ENCODE peak calls at places on chromosomes 4 and X, in nine cellular contexts. F, C, B, O, P, T, G, Q and S are unnamed samples.

GRCh38 chr4:169464080-169464479 is 148.3 kb downstream of the NEK1 start:
- DNase-seq in F (no peak), C (no peak), B (no peak), O (no peak), P (no peak), T (no peak), G (no peak), Q (no peak), S (no peak)

GRCh38 chrX:136920001-136920400 is 39.5 kb upstream of the RBMX start:
- DNase-seq in F (no peak), C (no peak), B (no peak), O (no peak), P (no peak), T (no peak), G (peak; percentile 32), Q (no peak), S (peak; percentile 36)

GRCh38 chr4:69858683-69859082 is 1.3 kb downstream of the SULT1E1 start:
- DNase-seq in F (no peak), C (no peak), B (no peak), O (peak; percentile 78), P (no peak), T (no peak), G (no peak), Q (no peak), S (peak; percentile 65)

GRCh38 chr4:2257361-2258001 is 4.4 kb downstream of the MXD4 start:
- DNase-seq in F (no peak), C (no peak), B (no peak), O (no peak), P (no peak), T (no peak), G (no peak), Q (no peak), S (no peak)

GRCh38 chrX:24498181-24498580 is 33.1 kb downstream of the PDK3 start:
- DNase-seq in F (no peak), C (no peak), B (peak; percentile 1), O (no peak), P (no peak), T (no peak), G (no peak), Q (no peak), S (peak; percentile 39)

GRCh38 chr4:137432431-137432830 is 99.9 kb downstream of the PCDH18 start:
- DNase-seq in F (no peak), C (no peak), B (no peak), O (no peak), P (no peak), T (no peak), G (no peak), Q (no peak), S (peak; percentile 32)

GRCh38 chrX:118448273-118448783 is 47.3 kb upstream of the DOCK11 start:
- DNase-seq in F (no peak), C (no peak), B (no peak), O (no peak), P (no peak), T (no peak), G (peak; percentile 5), Q (no peak), S (peak; percentile 18)

GRCh38 chrX:69010339-69010738 is 154.9 kb downstream of the PJA1 start:
- DNase-seq in F (no peak), C (no peak), B (no peak), O (no peak), P (no peak), T (no peak), G (no peak), Q (no peak), S (no peak)

GRCh38 chr4:183478926-183479325 is 25.9 kb upstream of the ING2 start:
- DNase-seq in F (no peak), C (no peak), B (no peak), O (no peak), P (no peak), T (no peak), G (no peak), Q (no peak), S (peak; percentile 16)

GRCh38 chr4:30718021-30718888 is 1.9 kb upstream of the PCDH7 start:
- DNase-seq in F (peak; percentile 80), C (no peak), B (no peak), O (peak; percentile 60), P (no peak), T (peak; percentile 47), G (peak; percentile 36), Q (peak; percentile 73), S (peak; percentile 66)

GRCh38 chr4:30717208-30718020 is 2.8 kb upstream of the PCDH7 start:
- DNase-seq in F (peak; percentile 77), C (no peak), B (no peak), O (peak; percentile 69), P (peak; percentile 8), T (peak; percentile 36), G (peak; percentile 70), Q (peak; percentile 65), S (peak; percentile 72)

GRCh38 chr4:30718889-30719252 is 1.3 kb upstream of the PCDH7 start:
- DNase-seq in F (peak; percentile 43), C (no peak), B (no peak), O (peak; percentile 35), P (no peak), T (no peak), G (peak; percentile 48), Q (no peak), S (peak; percentile 32)

GRCh38 chr4:30716158-30716557 is 4.0 kb upstream of the PCDH7 start:
- DNase-seq in F (peak; percentile 60), C (no peak), B (peak; percentile 2), O (peak; percentile 19), P (no peak), T (no peak), G (peak; percentile 53), Q (no peak), S (peak; percentile 66)

GRCh38 chr4:30716671-30717207 is 3.4 kb upstream of the PCDH7 start:
- DNase-seq in F (peak; percentile 64), C (no peak), B (no peak), O (peak; percentile 20), P (no peak), T (no peak), G (no peak), Q (no peak), S (peak; percentile 38)
- H3K4me3 ChIP-seq in F (peak overlapping the region; percentile 92), C (peak overlapping the region; percentile 26), B (no peak overlapping the region), O (peak overlapping the region; percentile 89), P (peak overlapping the region; percentile 53), T (peak overlapping the region; percentile 41), G (peak overlapping the region; percentile 78), Q (peak overlapping the region; percentile 68), S (peak overlapping the region; percentile 88)

GRCh38 chr4:176125063-176125462 is 59.4 kb downstream of the WDR17 start:
- DNase-seq in F (no peak), C (no peak), B (no peak), O (no peak), P (no peak), T (no peak), G (peak; percentile 35), Q (no peak), S (no peak)

DNA sequence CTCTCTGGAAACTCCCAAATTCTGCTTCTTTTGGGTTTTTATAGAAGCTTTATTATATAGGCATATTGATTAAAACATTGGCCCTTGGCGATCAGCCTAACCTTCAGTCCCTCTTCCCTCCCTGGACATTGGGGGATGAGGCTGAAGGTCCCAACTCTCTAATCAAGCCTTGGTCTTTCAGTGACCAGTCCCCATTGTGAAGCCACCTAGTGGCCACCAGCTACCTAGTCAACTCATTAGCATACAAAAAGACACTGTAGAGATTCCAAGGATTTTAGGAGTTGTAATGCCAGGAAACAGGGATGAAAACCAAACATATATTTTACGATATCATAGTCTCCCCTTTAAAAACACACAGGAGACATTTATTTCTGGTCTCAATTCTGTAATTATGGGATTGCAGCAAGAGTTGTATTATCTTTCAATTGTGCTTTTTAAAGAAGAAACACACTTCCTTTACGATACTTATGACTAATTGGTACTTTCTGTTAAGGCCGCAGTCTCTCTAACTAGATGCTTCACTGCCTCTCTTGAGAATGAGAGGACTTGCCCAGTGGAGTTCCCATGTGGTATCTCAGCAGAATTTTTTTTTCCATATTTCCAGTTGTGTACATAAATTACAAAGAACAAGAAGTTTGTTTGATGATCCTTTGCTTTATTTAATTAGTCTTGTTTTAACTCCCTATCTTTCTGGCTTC is 58.2 kb downstream of the WDR17 start:
- DNase-seq in F (peak; percentile 25), C (peak; percentile 1), B (peak; percentile 24), O (peak; percentile 3), P (no peak), T (no peak), G (no peak), Q (no peak), S (peak; percentile 8)
- TF ChIP-seq CTCF in F (peak; percentile 57), C (peak; percentile 72), B (peak; percentile 51), O (peak; percentile 47), P (no peak), T (peak; percentile 51), G (peak; percentile 41), Q (peak; percentile 60), S (peak; percentile 63)

GRCh38 chr4:37664696-37665095 is 21.5 kb downstream of the RELL1 start:
- DNase-seq in F (peak; percentile 28), C (no peak), B (no peak), O (no peak), P (no peak), T (no peak), G (no peak), Q (no peak), S (no peak)

GRCh38 chr4:37662306-37662705 is 23.9 kb downstream of the RELL1 start:
- DNase-seq in F (no peak), C (no peak), B (no peak), O (no peak), P (no peak), T (no peak), G (no peak), Q (no peak), S (no peak)

GRCh38 chr4:37663552-37663951 is 22.6 kb downstream of the RELL1 start:
- DNase-seq in F (no peak), C (no peak), B (peak; percentile 91), O (no peak), P (no peak), T (no peak), G (no peak), Q (no peak), S (no peak)

GRCh38 chr4:37661643-37662221 is 24.4 kb downstream of the RELL1 start:
- DNase-seq in F (no peak), C (peak; percentile 79), B (no peak), O (no peak), P (no peak), T (no peak), G (peak; percentile 61), Q (no peak), S (peak; percentile 61)

GRCh38 chr4:37662861-37663390 is 23.2 kb downstream of the RELL1 start:
- DNase-seq in F (peak; percentile 30), C (no peak), B (peak; percentile 81), O (no peak), P (no peak), T (peak; percentile 27), G (peak; percentile 13), Q (no peak), S (peak; percentile 26)
- H3K4me3 ChIP-seq in F (no peak overlapping the region), C (no peak overlapping the region), B (peak overlapping the region; percentile 51), O (no peak overlapping the region), P (no peak overlapping the region), T (no peak overlapping the region), G (no peak overlapping the region), Q (peak overlapping the region; percentile 23), S (no peak overlapping the region)

DNA sequence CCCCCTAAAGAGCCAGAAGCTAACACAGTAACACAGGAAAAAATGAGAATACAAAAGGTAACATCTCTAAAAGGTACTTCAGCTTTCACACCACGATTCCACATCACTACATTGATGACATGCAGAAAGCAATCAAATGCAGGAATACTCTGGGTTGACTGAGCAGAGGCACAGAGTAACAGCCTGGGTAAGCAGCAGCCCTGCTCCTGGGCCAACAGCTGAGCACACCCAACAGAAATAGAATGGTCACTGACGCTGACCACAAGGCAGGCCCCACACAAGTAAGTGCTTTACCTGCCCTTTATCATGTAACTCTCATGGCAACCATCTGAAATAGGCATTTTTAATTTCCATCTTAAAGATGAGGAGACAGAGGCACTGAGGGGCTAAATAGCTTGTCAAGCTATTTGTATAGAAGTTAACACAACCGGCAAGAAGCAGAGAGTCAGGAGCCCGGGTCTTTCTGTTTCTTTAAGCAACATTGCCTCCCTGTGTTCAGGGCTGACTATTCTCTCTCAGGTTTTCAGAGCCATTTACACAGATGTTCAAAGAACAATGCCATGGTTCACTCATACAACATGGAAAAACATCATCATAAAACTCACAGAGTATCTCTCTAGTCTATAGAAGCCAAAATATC is 168.9 kb downstream of the ZNF674 start:
- DNase-seq in F (peak; percentile 48), C (peak; percentile 12), B (peak; percentile 57), O (peak; percentile 61), P (peak; percentile 39), T (no peak), G (peak; percentile 48), Q (no peak), S (peak; percentile 71)
- TF ChIP-seq CTCF in F (peak; percentile 44), C (peak; percentile 32), B (peak; percentile 67), O (peak; percentile 50), P (no peak), T (peak; percentile 40), G (peak; percentile 45), Q (peak; percentile 37), S (peak; percentile 41)